ENCODE peak calls at places on chromosomes 6 and 20, in five cellular contexts. One of them, this sample, is unnamed.

GRCh38 chr6:167968091-167968490 is 29.4 kb upstream of the KIF25 start:
- DNase-seq in cardiac muscle cell: no peak
- DNase-seq in right lobe of liver: peak; percentile 62
- DNase-seq in RWPE1: no peak
- DNase-seq in tibial artery: no peak
- DNase-seq in this sample: no peak

GRCh38 chr6:93624408-93624807 is 205.0 kb upstream of the EPHA7 start:
- DNase-seq in cardiac muscle cell: peak; percentile 2
- DNase-seq in right lobe of liver: no peak
- DNase-seq in RWPE1: no peak
- DNase-seq in tibial artery: no peak
- DNase-seq in this sample: no peak

GRCh38 chr20:8568068-8568467 is 436.0 kb downstream of the PLCB1 start:
- DNase-seq in cardiac muscle cell: peak; percentile 88
- DNase-seq in right lobe of liver: no peak
- DNase-seq in RWPE1: no peak
- DNase-seq in tibial artery: no peak
- DNase-seq in this sample: no peak

GRCh38 chr20:46811328-46812084 is 83.1 kb upstream of the EYA2 start:
- DNase-seq in cardiac muscle cell: no peak
- DNase-seq in right lobe of liver: no peak
- DNase-seq in RWPE1: no peak
- DNase-seq in tibial artery: no peak
- DNase-seq in this sample: no peak

GRCh38 chr20:50172347-50173013 is 18.1 kb upstream of the CEBPB start:
- DNase-seq in cardiac muscle cell: peak; percentile 83
- DNase-seq in right lobe of liver: peak; percentile 96
- DNase-seq in RWPE1: peak; percentile 91
- DNase-seq in tibial artery: peak; percentile 88
- DNase-seq in this sample: no peak

GRCh38 chr6:55208469-55208868 is 34.2 kb downstream of the HCRTR2 start:
- DNase-seq in cardiac muscle cell: no peak
- DNase-seq in right lobe of liver: no peak
- DNase-seq in RWPE1: no peak
- DNase-seq in tibial artery: no peak
- DNase-seq in this sample: no peak

GRCh38 chr6:116111552-116112528 is 11.2 kb downstream of the NT5DC1 start:
- DNase-seq in cardiac muscle cell: peak; percentile 65
- DNase-seq in right lobe of liver: no peak
- DNase-seq in RWPE1: no peak
- DNase-seq in tibial artery: no peak
- DNase-seq in this sample: no peak

GRCh38 chr6:144797881-144798589 is 512.9 kb downstream of the UTRN start:
- DNase-seq in cardiac muscle cell: peak; percentile 27
- DNase-seq in right lobe of liver: no peak
- DNase-seq in RWPE1: peak; percentile 66
- DNase-seq in tibial artery: no peak
- DNase-seq in this sample: no peak

GRCh38 chr6:160996316-160996715 is 4.7 kb downstream of the MAP3K4 start:
- DNase-seq in cardiac muscle cell: no peak
- DNase-seq in right lobe of liver: no peak
- DNase-seq in RWPE1: peak; percentile 64
- DNase-seq in tibial artery: no peak
- DNase-seq in this sample: no peak

GRCh38 chr6:117911660-117912059 is 4.6 kb downstream of the SLC35F1 start:
- DNase-seq in cardiac muscle cell: no peak
- DNase-seq in right lobe of liver: no peak
- DNase-seq in RWPE1: no peak
- DNase-seq in tibial artery: no peak
- DNase-seq in this sample: no peak
- TF ChIP-seq CTCF in cardiac muscle cell: no peak
- TF ChIP-seq CTCF in right lobe of liver: no peak
- TF ChIP-seq CTCF in RWPE1: no peak
- TF ChIP-seq CTCF in tibial artery: no peak
- TF ChIP-seq CTCF in this sample: no peak

GRCh38 chr6:44540881-44541280 is 153.4 kb downstream of the CDC5L start:
- DNase-seq in cardiac muscle cell: no peak
- DNase-seq in right lobe of liver: no peak
- DNase-seq in RWPE1: no peak
- DNase-seq in tibial artery: no peak
- DNase-seq in this sample: no peak
- TF ChIP-seq CTCF in cardiac muscle cell: no peak
- TF ChIP-seq CTCF in right lobe of liver: no peak
- TF ChIP-seq CTCF in RWPE1: no peak
- TF ChIP-seq CTCF in tibial artery: no peak
- TF ChIP-seq CTCF in this sample: no peak

GRCh38 chr20:58025233-58025632 is 203.2 kb downstream of the ANKRD60 start:
- DNase-seq in cardiac muscle cell: no peak
- DNase-seq in right lobe of liver: no peak
- DNase-seq in RWPE1: no peak
- DNase-seq in tibial artery: peak; percentile 14
- DNase-seq in this sample: no peak

GRCh38 chr20:58024241-58024721 is 204.2 kb downstream of the ANKRD60 start:
- DNase-seq in cardiac muscle cell: no peak
- DNase-seq in right lobe of liver: no peak
- DNase-seq in RWPE1: no peak
- DNase-seq in tibial artery: peak; percentile 16
- DNase-seq in this sample: no peak

GRCh38 chr20:58026361-58026760 is 202.1 kb downstream of the ANKRD60 start:
- DNase-seq in cardiac muscle cell: no peak
- DNase-seq in right lobe of liver: no peak
- DNase-seq in RWPE1: no peak
- DNase-seq in tibial artery: no peak
- DNase-seq in this sample: no peak

GRCh38 chr20:58023781-58024180 is 204.7 kb downstream of the ANKRD60 start:
- DNase-seq in cardiac muscle cell: no peak
- DNase-seq in right lobe of liver: no peak
- DNase-seq in RWPE1: no peak
- DNase-seq in tibial artery: peak; percentile 10
- DNase-seq in this sample: no peak

DNA sequence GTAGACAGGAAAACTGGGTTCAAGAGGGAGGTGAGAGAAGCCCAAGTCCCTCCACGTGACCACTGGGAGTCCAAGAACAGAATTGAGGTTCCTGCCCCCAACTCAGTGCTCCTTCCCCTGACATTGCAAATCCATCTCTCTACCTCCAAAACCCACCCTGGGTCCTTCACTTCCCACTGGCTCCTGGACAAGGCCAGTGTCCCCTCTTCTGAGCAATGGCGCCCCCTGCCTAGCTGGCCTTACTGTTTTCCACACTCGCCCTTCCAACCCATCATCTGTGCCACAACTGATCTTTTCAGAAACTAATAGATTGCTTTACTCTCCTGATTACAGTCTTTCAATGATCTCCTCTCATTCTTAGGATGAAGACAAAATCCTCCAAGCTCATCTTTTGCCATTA is 200.3 kb downstream of the ANKRD60 start:
- DNase-seq in cardiac muscle cell: no peak
- DNase-seq in right lobe of liver: no peak
- DNase-seq in RWPE1: no peak
- DNase-seq in tibial artery: no peak
- DNase-seq in this sample: no peak
- TF ChIP-seq CTCF in cardiac muscle cell: peak; percentile 16
- TF ChIP-seq CTCF in right lobe of liver: no peak
- TF ChIP-seq CTCF in RWPE1: no peak
- TF ChIP-seq CTCF in tibial artery: no peak
- TF ChIP-seq CTCF in this sample: no peak

GRCh38 chr20:56244259-56244658 is 4.3 kb upstream of the MC3R start:
- DNase-seq in cardiac muscle cell: no peak
- DNase-seq in right lobe of liver: no peak
- DNase-seq in RWPE1: no peak
- DNase-seq in tibial artery: no peak
- DNase-seq in this sample: no peak

GRCh38 chr20:56245761-56246160 is 2.8 kb upstream of the MC3R start:
- DNase-seq in cardiac muscle cell: peak; percentile 11
- DNase-seq in right lobe of liver: no peak
- DNase-seq in RWPE1: peak; percentile 42
- DNase-seq in tibial artery: no peak
- DNase-seq in this sample: no peak

GRCh38 chr20:56247954-56248782 is at the start of gene MC3R:
- DNase-seq in cardiac muscle cell: peak; percentile 55
- DNase-seq in right lobe of liver: peak; percentile 69
- DNase-seq in RWPE1: peak; percentile 75
- DNase-seq in tibial artery: no peak
- DNase-seq in this sample: no peak

GRCh38 chr20:56249244-56249955 is 868 bp downstream of the MC3R start:
- DNase-seq in cardiac muscle cell: peak; percentile 1
- DNase-seq in right lobe of liver: no peak
- DNase-seq in RWPE1: peak; percentile 59
- DNase-seq in tibial artery: no peak
- DNase-seq in this sample: no peak
- TF ChIP-seq CTCF in cardiac muscle cell: no peak
- TF ChIP-seq CTCF in right lobe of liver: peak; percentile 39
- TF ChIP-seq CTCF in RWPE1: peak; percentile 93
- TF ChIP-seq CTCF in tibial artery: peak; percentile 10
- TF ChIP-seq CTCF in this sample: no peak

GRCh38 chr6:111356551-111356950 is 126.5 kb downstream of the REV3L start:
- DNase-seq in cardiac muscle cell: no peak
- DNase-seq in right lobe of liver: no peak
- DNase-seq in RWPE1: no peak
- DNase-seq in tibial artery: no peak
- DNase-seq in this sample: no peak
- TF ChIP-seq CTCF in cardiac muscle cell: no peak
- TF ChIP-seq CTCF in right lobe of liver: no peak
- TF ChIP-seq CTCF in RWPE1: no peak
- TF ChIP-seq CTCF in tibial artery: no peak
- TF ChIP-seq CTCF in this sample: no peak

This sample was measured in omental fat pad.